ENCODE peak calls at places on chromosomes 11 and 22, in ten cellular contexts. F, N, L, S, E, O, Q, U, Z and V are unnamed samples. For H3K4me1, the result is how much of the 10 kb centered on the place peaks cover.

GRCh38 chr22:35460678-35461077 is 60.7 kb downstream of the MCM5 start:
- DNase-seq in F (no peak), N (no peak), L (no peak), S (no peak), E (no peak), O (no peak), Q (no peak), U (no peak), Z (no peak), V (no peak)

GRCh38 chr11:3169235-3169951 is 4.3 kb upstream of the OSBPL5 start:
- DNase-seq in F (peak), N (no peak), L (peak), S (no peak), E (peak), O (peak), Q (peak), U (no peak), Z (peak), V (no peak)

GRCh38 chr11:92050305-92050704 is 174.3 kb upstream of the FAT3 start:
- DNase-seq in F (no peak), N (no peak), L (peak), S (no peak), E (no peak), O (no peak), Q (no peak), U (no peak), Z (no peak), V (no peak)

GRCh38 chr11:7999795-8000194 is 12.7 kb downstream of the EIF3F start:
- DNase-seq in F (no peak), N (no peak), L (no peak), S (no peak), E (no peak), O (no peak), Q (no peak), U (no peak), Z (no peak), V (no peak)

GRCh38 chr11:35145249-35145648 is 6.3 kb downstream of the CD44 start:
- DNase-seq in F (peak), N (no peak), L (no peak), S (no peak), E (no peak), O (no peak), Q (peak), U (no peak), Z (no peak), V (no peak)

GRCh38 chr11:126917531-126918204 is 82.9 kb downstream of the KIRREL3 start:
- DNase-seq in F (peak), N (no peak), L (no peak), S (no peak), E (no peak), O (no peak), Q (peak), U (no peak), Z (no peak), V (no peak)

GRCh38 chr11:93585758-93586157 is 42.6 kb upstream of the SMCO4 start:
- DNase-seq in F (peak), N (no peak), L (peak), S (no peak), E (no peak), O (no peak), Q (peak), U (no peak), Z (no peak), V (no peak)

GRCh38 chr11:123304828-123305530 is 109.9 kb upstream of the CLMP start:
- DNase-seq in F (no peak), N (no peak), L (peak), S (no peak), E (no peak), O (no peak), Q (no peak), U (no peak), Z (no peak), V (no peak)

GRCh38 chr11:20155683-20156279 is 4.5 kb downstream of the DBX1 start:
- DNase-seq in F (no peak), N (no peak), L (peak), S (no peak), E (no peak), O (no peak), Q (no peak), U (no peak), Z (no peak), V (no peak)

GRCh38 chr22:43392385-43392989 is 19.3 kb upstream of the MPPED1 start:
- DNase-seq in F (no peak), N (no peak), L (no peak), S (no peak), E (no peak), O (no peak), Q (no peak), U (no peak), Z (no peak), V (no peak)

GRCh38 chr11:19769820-19770219 is 57.2 kb downstream of the NAV2 start:
- DNase-seq in F (peak), N (no peak), L (no peak), S (no peak), E (no peak), O (no peak), Q (peak), U (no peak), Z (no peak), V (no peak)

GRCh38 chr22:24088796-24089195 is 77.7 kb downstream of the CABIN1 start:
- DNase-seq in F (peak), N (no peak), L (peak), S (no peak), E (peak), O (no peak), Q (peak), U (no peak), Z (no peak), V (no peak)

GRCh38 chr11:110092577-110093406 is at the start of gene ZC3H12C:
- DNase-seq in F (peak), N (peak), L (peak), S (peak), E (peak), O (peak), Q (peak), U (peak), Z (peak), V (peak)

GRCh38 chr22:48318173-48318572 is 1509.5 kb downstream of the BRD1 start:
- DNase-seq in F (no peak), N (no peak), L (no peak), S (no peak), E (no peak), O (no peak), Q (no peak), U (no peak), Z (no peak), V (no peak)

GRCh38 chr11:132782102-132782501 is 750.2 kb downstream of the OPCML start:
- DNase-seq in F (no peak), N (no peak), L (no peak), S (no peak), E (no peak), O (no peak), Q (no peak), U (no peak), Z (no peak), V (no peak)

GRCh38 chr11:921921-922678 is 3.6 kb upstream of the AP2A2 start:
- DNase-seq in F (no peak), N (no peak), L (peak), S (no peak), E (no peak), O (no peak), Q (no peak), U (no peak), Z (no peak), V (no peak)

GRCh38 chr11:47384498-47384897 is 6.2 kb upstream of the SPI1 start:
- DNase-seq in F (no peak), N (no peak), L (no peak), S (no peak), E (no peak), O (no peak), Q (no peak), U (no peak), Z (no peak), V (no peak)
- H3K4me1 ChIP-seq in F (under half), N (under half), L (under half), S (under half), E (under half), O (under half), Q (under half), U (under half), Z (under half), V (under half)

GRCh38 chr22:37094239-37094638 is 15.3 kb downstream of the TMPRSS6 start:
- DNase-seq in F (no peak), N (no peak), L (no peak), S (no peak), E (no peak), O (no peak), Q (no peak), U (no peak), Z (no peak), V (no peak)

GRCh38 chr22:37090920-37091688 is 18.4 kb downstream of the TMPRSS6 start:
- DNase-seq in F (no peak), N (no peak), L (no peak), S (no peak), E (no peak), O (no peak), Q (no peak), U (no peak), Z (no peak), V (no peak)

GRCh38 chr22:37095113-37095512 is 14.4 kb downstream of the TMPRSS6 start:
- DNase-seq in F (no peak), N (no peak), L (no peak), S (no peak), E (no peak), O (no peak), Q (no peak), U (no peak), Z (no peak), V (no peak)

GRCh38 chr22:37091986-37092385 is 17.5 kb downstream of the TMPRSS6 start:
- DNase-seq in F (no peak), N (no peak), L (no peak), S (no peak), E (no peak), O (no peak), Q (no peak), U (no peak), Z (no peak), V (no peak)

DNA sequence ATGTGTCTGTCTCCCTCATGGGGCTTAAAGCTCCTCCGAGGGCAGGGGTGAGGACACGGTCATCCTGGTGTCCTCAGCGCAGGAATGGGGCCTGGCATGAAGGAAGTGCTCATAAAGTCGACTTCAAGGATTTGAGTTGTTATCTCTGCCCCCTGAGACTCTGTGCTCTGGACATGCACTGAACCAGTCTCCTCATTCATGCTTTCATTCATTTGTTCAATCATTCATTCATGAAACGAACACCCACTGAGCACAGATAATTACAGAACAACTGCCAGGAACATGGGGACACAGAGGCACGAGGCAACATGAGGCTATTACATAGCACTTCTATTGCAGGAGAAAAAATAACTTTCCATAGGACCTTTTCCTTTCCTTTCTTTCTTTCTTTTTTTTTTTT is 16.5 kb downstream of the TMPRSS6 start:
- DNase-seq in F (no peak), N (no peak), L (no peak), S (no peak), E (no peak), O (no peak), Q (no peak), U (no peak), Z (no peak), V (no peak)
- H3K4me3 ChIP-seq in F (no peak), N (no peak), L (no peak), S (no peak), E (no peak), O (no peak), Q (no peak), U (no peak), Z (no peak), V (no peak)

DNA sequence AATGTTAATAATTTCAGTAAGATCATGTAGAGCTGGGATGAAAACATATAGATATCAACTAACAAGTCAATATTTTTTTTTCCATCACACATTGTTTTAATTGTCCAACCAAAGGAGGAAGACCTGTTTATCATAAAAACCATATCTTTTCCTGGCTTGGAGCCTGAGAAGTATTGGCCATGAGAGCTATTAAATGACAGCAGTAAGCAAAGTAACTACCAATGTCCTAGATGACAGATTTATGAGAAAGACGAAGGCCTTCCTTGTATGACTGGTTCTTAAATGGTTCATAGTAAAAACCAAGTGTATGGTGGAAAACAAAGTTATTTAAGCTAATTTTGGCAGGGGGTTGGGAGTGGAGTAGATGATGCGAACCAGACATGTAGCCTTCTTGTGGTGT is 1147.1 kb upstream of the TENM4 start:
- DNase-seq in F (no peak), N (no peak), L (no peak), S (no peak), E (no peak), O (no peak), Q (no peak), U (no peak), Z (no peak), V (no peak)
- H3K4me1 ChIP-seq in F (under half), N (under half), L (under half), S (under half), E (under half), O (under half), Q (under half), U (under half), Z (under half), V (under half)

DNA sequence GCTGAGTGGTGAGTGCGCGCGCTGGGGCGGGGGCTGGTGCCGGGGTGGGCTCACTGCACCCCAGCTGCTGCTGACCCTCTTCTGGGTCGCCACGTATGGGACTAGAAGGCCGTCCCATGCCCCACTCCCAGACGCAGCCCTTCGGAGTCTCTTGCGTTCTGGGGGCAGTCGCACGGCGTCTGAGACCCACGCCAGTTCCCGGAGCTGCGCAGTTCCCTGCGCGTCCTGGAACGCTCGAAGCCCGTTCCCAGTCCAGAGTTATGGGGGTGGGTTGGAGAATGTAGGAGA is 345 bp downstream of the LAYN start:
- DNase-seq in F (no peak), N (no peak), L (no peak), S (no peak), E (no peak), O (no peak), Q (no peak), U (no peak), Z (no peak), V (no peak)
- H3K4me3 ChIP-seq in F (peak), N (peak), L (peak), S (peak), E (peak), O (peak), Q (peak), U (peak), Z (peak), V (peak)

GRCh38 chr11:12803086-12803826 is 129.0 kb downstream of the TEAD1 start:
- DNase-seq in F (peak), N (no peak), L (peak), S (no peak), E (no peak), O (no peak), Q (peak), U (no peak), Z (no peak), V (no peak)

GRCh38 chr11:12799373-12799835 is 125.2 kb downstream of the TEAD1 start:
- DNase-seq in F (no peak), N (no peak), L (no peak), S (no peak), E (no peak), O (no peak), Q (no peak), U (no peak), Z (no peak), V (no peak)

GRCh38 chr11:12802418-12803085 is 128.3 kb downstream of the TEAD1 start:
- DNase-seq in F (peak), N (peak), L (peak), S (no peak), E (peak), O (peak), Q (peak), U (peak), Z (no peak), V (no peak)

GRCh38 chr11:12800032-12800671 is 125.9 kb downstream of the TEAD1 start:
- DNase-seq in F (peak), N (no peak), L (no peak), S (no peak), E (no peak), O (no peak), Q (peak), U (peak), Z (no peak), V (no peak)

DNA sequence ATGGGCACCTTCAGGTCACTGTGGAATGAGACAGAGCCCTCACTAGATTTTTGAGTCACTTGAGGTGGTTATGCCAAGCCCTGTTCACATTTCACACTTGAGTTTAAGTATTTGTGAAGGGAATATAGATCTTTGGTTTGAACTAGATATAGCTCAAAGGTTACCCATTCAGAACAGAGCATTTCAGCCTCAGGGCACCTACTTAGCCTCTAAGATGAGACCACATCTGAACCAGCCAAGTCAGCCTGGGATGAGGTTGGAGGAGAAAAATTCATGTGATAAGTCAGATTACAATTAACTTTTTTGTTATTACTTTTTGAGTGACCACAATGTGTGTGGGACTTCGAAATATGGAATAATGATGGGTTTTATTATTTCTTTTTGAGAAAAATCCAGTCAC is 127.8 kb downstream of the TEAD1 start:
- DNase-seq in F (no peak), N (no peak), L (no peak), S (no peak), E (no peak), O (no peak), Q (no peak), U (no peak), Z (no peak), V (no peak)
- H3K4me1 ChIP-seq in F (under half), N (under half), L (half or more), S (under half), E (half or more), O (under half), Q (under half), U (under half), Z (under half), V (under half)

GRCh38 chr11:104490182-104490581 is 326.2 kb upstream of the PDGFD start:
- DNase-seq in F (no peak), N (no peak), L (no peak), S (no peak), E (no peak), O (no peak), Q (no peak), U (no peak), Z (no peak), V (no peak)

GRCh38 chr11:104487035-104487775 is 323.3 kb upstream of the PDGFD start:
- DNase-seq in F (peak), N (no peak), L (no peak), S (no peak), E (no peak), O (no peak), Q (peak), U (no peak), Z (no peak), V (no peak)

GRCh38 chr11:104484784-104485554 is 321.0 kb upstream of the PDGFD start:
- DNase-seq in F (peak), N (no peak), L (peak), S (no peak), E (no peak), O (no peak), Q (no peak), U (no peak), Z (no peak), V (no peak)
- H3K4me3 ChIP-seq in F (no peak), N (no peak), L (no peak), S (no peak), E (no peak), O (no peak), Q (no peak), U (no peak), Z (no peak), V (no peak)